ENCODE peak calls at places on chromosome 15, in six cellular contexts. One of them, this sample, is unnamed.

GRCh38 chr15:99578809-99579208 is 13.0 kb downstream of the MEF2A start:
- DNase-seq in adrenal gland: no peak
- DNase-seq in tibial artery: no peak
- DNase-seq in OCI-LY7: no peak
- DNase-seq in lower lobe of right lung: no peak
- DNase-seq in psoas muscle: no peak
- DNase-seq in this sample: no peak

GRCh38 chr15:47364671-47365141 is 352.6 kb upstream of the SEMA6D start:
- DNase-seq in lower lobe of right lung: no peak
- DNase-seq in adrenal gland: no peak
- DNase-seq in psoas muscle: no peak
- DNase-seq in tibial artery: no peak
- DNase-seq in OCI-LY7: no peak
- DNase-seq in this sample: no peak

GRCh38 chr15:54841906-54842305 is 354.8 kb downstream of the RSL24D1 start:
- DNase-seq in OCI-LY7: no peak
- DNase-seq in adrenal gland: no peak
- DNase-seq in lower lobe of right lung: no peak
- DNase-seq in psoas muscle: no peak
- DNase-seq in tibial artery: no peak
- DNase-seq in this sample: no peak

GRCh38 chr15:35471024-35471423 is 74.9 kb downstream of the DPH6 start:
- DNase-seq in adrenal gland: no peak
- DNase-seq in tibial artery: no peak
- DNase-seq in psoas muscle: no peak
- DNase-seq in lower lobe of right lung: no peak
- DNase-seq in OCI-LY7: no peak
- DNase-seq in this sample: no peak

GRCh38 chr15:32683231-32683630 is 34.6 kb upstream of the GREM1 start:
- DNase-seq in psoas muscle: no peak
- DNase-seq in OCI-LY7: no peak
- DNase-seq in adrenal gland: no peak
- DNase-seq in lower lobe of right lung: no peak
- DNase-seq in tibial artery: no peak
- DNase-seq in this sample: no peak

GRCh38 chr15:95277266-95277665 is 1045.9 kb downstream of the MCTP2 start:
- DNase-seq in lower lobe of right lung: no peak
- DNase-seq in psoas muscle: no peak
- DNase-seq in tibial artery: no peak
- DNase-seq in adrenal gland: no peak
- DNase-seq in OCI-LY7: no peak
- DNase-seq in this sample: no peak

GRCh38 chr15:94119215-94119815 is 112.0 kb upstream of the MCTP2 start:
- DNase-seq in psoas muscle: peak; percentile 69
- DNase-seq in lower lobe of right lung: no peak
- DNase-seq in tibial artery: no peak
- DNase-seq in adrenal gland: no peak
- DNase-seq in OCI-LY7: no peak
- DNase-seq in this sample: peak; percentile 62

GRCh38 chr15:100125627-100126231 is 216.0 kb downstream of the ADAMTS17 start:
- DNase-seq in psoas muscle: peak; percentile 82
- DNase-seq in adrenal gland: peak; percentile 31
- DNase-seq in tibial artery: peak; percentile 89
- DNase-seq in OCI-LY7: no peak
- DNase-seq in lower lobe of right lung: no peak
- DNase-seq in this sample: peak; percentile 53

GRCh38 chr15:95440712-95441111 is 889.8 kb upstream of the NR2F2 start:
- DNase-seq in tibial artery: no peak
- DNase-seq in lower lobe of right lung: no peak
- DNase-seq in adrenal gland: peak; percentile 52
- DNase-seq in OCI-LY7: no peak
- DNase-seq in psoas muscle: no peak
- DNase-seq in this sample: no peak

GRCh38 chr15:52103217-52104207 is 9.1 kb downstream of the BCL2L10 start:
- DNase-seq in adrenal gland: peak; percentile 91
- DNase-seq in lower lobe of right lung: no peak
- DNase-seq in tibial artery: peak; percentile 89
- DNase-seq in OCI-LY7: peak; percentile 31
- DNase-seq in psoas muscle: no peak
- DNase-seq in this sample: no peak

GRCh38 chr15:36977620-36978610 is 122.4 kb downstream of the MEIS2 start:
- DNase-seq in tibial artery: no peak
- DNase-seq in psoas muscle: no peak
- DNase-seq in lower lobe of right lung: no peak
- DNase-seq in OCI-LY7: no peak
- DNase-seq in adrenal gland: no peak
- DNase-seq in this sample: no peak

GRCh38 chr15:45486317-45486716 is 36.2 kb downstream of the SLC30A4 start:
- DNase-seq in tibial artery: no peak
- DNase-seq in OCI-LY7: no peak
- DNase-seq in lower lobe of right lung: no peak
- DNase-seq in adrenal gland: no peak
- DNase-seq in psoas muscle: no peak
- DNase-seq in this sample: no peak

GRCh38 chr15:80440024-80440423 is 35.8 kb downstream of the ARNT2 start:
- DNase-seq in tibial artery: no peak
- DNase-seq in psoas muscle: no peak
- DNase-seq in OCI-LY7: no peak
- DNase-seq in adrenal gland: no peak
- DNase-seq in lower lobe of right lung: no peak
- DNase-seq in this sample: no peak

GRCh38 chr15:72313448-72313840 is 6.5 kb downstream of the CELF6 start:
- DNase-seq in adrenal gland: no peak
- DNase-seq in OCI-LY7: no peak
- DNase-seq in lower lobe of right lung: no peak
- DNase-seq in tibial artery: no peak
- DNase-seq in psoas muscle: no peak
- DNase-seq in this sample: no peak

GRCh38 chr15:83379574-83379973 is 67.6 kb upstream of the SH3GL3 start:
- DNase-seq in OCI-LY7: no peak
- DNase-seq in tibial artery: no peak
- DNase-seq in psoas muscle: no peak
- DNase-seq in adrenal gland: no peak
- DNase-seq in lower lobe of right lung: no peak
- DNase-seq in this sample: no peak

GRCh38 chr15:85570331-85570730 is 189.9 kb downstream of the AKAP13 start:
- DNase-seq in OCI-LY7: no peak
- DNase-seq in lower lobe of right lung: no peak
- DNase-seq in adrenal gland: no peak
- DNase-seq in tibial artery: no peak
- DNase-seq in psoas muscle: no peak
- DNase-seq in this sample: no peak

GRCh38 chr15:100703032-100703578 is 100.7 kb downstream of the ASB7 start:
- DNase-seq in adrenal gland: no peak
- DNase-seq in lower lobe of right lung: no peak
- DNase-seq in psoas muscle: no peak
- DNase-seq in OCI-LY7: peak; percentile 10
- DNase-seq in tibial artery: no peak
- DNase-seq in this sample: no peak

GRCh38 chr15:50184863-50185504 is 3.0 kb downstream of the SLC27A2 start:
- DNase-seq in tibial artery: no peak
- DNase-seq in adrenal gland: no peak
- DNase-seq in psoas muscle: no peak
- DNase-seq in OCI-LY7: no peak
- DNase-seq in lower lobe of right lung: no peak
- DNase-seq in this sample: no peak

GRCh38 chr15:50187525-50187924 is 5.5 kb downstream of the SLC27A2 start:
- DNase-seq in OCI-LY7: no peak
- DNase-seq in lower lobe of right lung: no peak
- DNase-seq in adrenal gland: no peak
- DNase-seq in tibial artery: no peak
- DNase-seq in psoas muscle: no peak
- DNase-seq in this sample: no peak

GRCh38 chr15:50187997-50188396 is 6.0 kb downstream of the SLC27A2 start:
- DNase-seq in adrenal gland: no peak
- DNase-seq in lower lobe of right lung: no peak
- DNase-seq in psoas muscle: no peak
- DNase-seq in tibial artery: no peak
- DNase-seq in OCI-LY7: no peak
- DNase-seq in this sample: no peak

GRCh38 chr15:50186090-50186489 is 4.1 kb downstream of the SLC27A2 start:
- DNase-seq in OCI-LY7: no peak
- DNase-seq in adrenal gland: no peak
- DNase-seq in lower lobe of right lung: no peak
- DNase-seq in tibial artery: no peak
- DNase-seq in psoas muscle: no peak
- DNase-seq in this sample: no peak

GRCh38 chr15:50186752-50187151 is 4.8 kb downstream of the SLC27A2 start:
- DNase-seq in adrenal gland: no peak
- DNase-seq in tibial artery: no peak
- DNase-seq in lower lobe of right lung: no peak
- DNase-seq in psoas muscle: no peak
- DNase-seq in OCI-LY7: no peak
- DNase-seq in this sample: no peak
- TF ChIP-seq CTCF in adrenal gland: no peak
- TF ChIP-seq CTCF in tibial artery: no peak
- TF ChIP-seq CTCF in lower lobe of right lung: no peak
- TF ChIP-seq CTCF in psoas muscle: no peak
- TF ChIP-seq CTCF in OCI-LY7: peak; percentile 12
- TF ChIP-seq CTCF in this sample: no peak

DNA sequence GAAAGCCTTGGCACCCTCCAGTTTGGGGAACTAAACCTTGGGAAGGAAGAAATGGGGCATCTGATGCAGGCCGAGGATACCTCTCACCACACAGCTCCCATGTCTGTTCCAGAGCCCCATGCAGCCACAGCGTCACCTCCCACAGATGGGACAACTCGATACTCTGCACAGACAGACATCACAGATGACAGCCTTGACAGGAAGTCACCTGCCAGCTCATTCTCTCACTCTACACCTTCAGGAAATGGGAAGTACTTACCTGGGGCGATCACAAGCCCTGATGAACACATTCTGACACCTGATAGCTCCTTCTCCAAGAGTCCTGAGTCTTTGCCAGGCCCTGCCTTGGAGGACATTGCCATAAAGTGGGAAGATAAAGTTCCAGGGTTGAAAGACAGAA is 7.7 kb downstream of the MAP1A start:
- DNase-seq in OCI-LY7: no peak
- DNase-seq in tibial artery: no peak
- DNase-seq in adrenal gland: no peak
- DNase-seq in psoas muscle: no peak
- DNase-seq in lower lobe of right lung: no peak
- DNase-seq in this sample: no peak
- H3K27ac ChIP-seq in OCI-LY7: no peak overlapping the region
- H3K27ac ChIP-seq in tibial artery: no peak overlapping the region
- H3K27ac ChIP-seq in adrenal gland: no peak overlapping the region
- H3K27ac ChIP-seq in psoas muscle: no peak overlapping the region
- H3K27ac ChIP-seq in lower lobe of right lung: no peak overlapping the region
- H3K27ac ChIP-seq in this sample: no peak overlapping the region

GRCh38 chr15:38557855-38558713 is 6.5 kb downstream of the RASGRP1 start:
- DNase-seq in lower lobe of right lung: no peak
- DNase-seq in adrenal gland: no peak
- DNase-seq in psoas muscle: no peak
- DNase-seq in OCI-LY7: no peak
- DNase-seq in tibial artery: no peak
- DNase-seq in this sample: no peak
- H3K4me1 ChIP-seq in lower lobe of right lung: peaks cover 12% of the 10 kb centered on the region
- H3K4me1 ChIP-seq in adrenal gland: peaks cover 8% of the 10 kb centered on the region
- H3K4me1 ChIP-seq in psoas muscle: no peaks in the 10 kb centered on the region
- H3K4me1 ChIP-seq in OCI-LY7: peaks cover 13% of the 10 kb centered on the region
- H3K4me1 ChIP-seq in tibial artery: no peaks in the 10 kb centered on the region
- H3K4me1 ChIP-seq in this sample: no peaks in the 10 kb centered on the region

GRCh38 chr15:71088683-71089082 is 26.6 kb upstream of the THSD4 start:
- DNase-seq in psoas muscle: no peak
- DNase-seq in lower lobe of right lung: no peak
- DNase-seq in OCI-LY7: no peak
- DNase-seq in tibial artery: no peak
- DNase-seq in adrenal gland: no peak
- DNase-seq in this sample: no peak
- TF ChIP-seq CTCF in psoas muscle: no peak
- TF ChIP-seq CTCF in lower lobe of right lung: no peak
- TF ChIP-seq CTCF in OCI-LY7: no peak
- TF ChIP-seq CTCF in tibial artery: no peak
- TF ChIP-seq CTCF in adrenal gland: no peak
- TF ChIP-seq CTCF in this sample: no peak

DNA sequence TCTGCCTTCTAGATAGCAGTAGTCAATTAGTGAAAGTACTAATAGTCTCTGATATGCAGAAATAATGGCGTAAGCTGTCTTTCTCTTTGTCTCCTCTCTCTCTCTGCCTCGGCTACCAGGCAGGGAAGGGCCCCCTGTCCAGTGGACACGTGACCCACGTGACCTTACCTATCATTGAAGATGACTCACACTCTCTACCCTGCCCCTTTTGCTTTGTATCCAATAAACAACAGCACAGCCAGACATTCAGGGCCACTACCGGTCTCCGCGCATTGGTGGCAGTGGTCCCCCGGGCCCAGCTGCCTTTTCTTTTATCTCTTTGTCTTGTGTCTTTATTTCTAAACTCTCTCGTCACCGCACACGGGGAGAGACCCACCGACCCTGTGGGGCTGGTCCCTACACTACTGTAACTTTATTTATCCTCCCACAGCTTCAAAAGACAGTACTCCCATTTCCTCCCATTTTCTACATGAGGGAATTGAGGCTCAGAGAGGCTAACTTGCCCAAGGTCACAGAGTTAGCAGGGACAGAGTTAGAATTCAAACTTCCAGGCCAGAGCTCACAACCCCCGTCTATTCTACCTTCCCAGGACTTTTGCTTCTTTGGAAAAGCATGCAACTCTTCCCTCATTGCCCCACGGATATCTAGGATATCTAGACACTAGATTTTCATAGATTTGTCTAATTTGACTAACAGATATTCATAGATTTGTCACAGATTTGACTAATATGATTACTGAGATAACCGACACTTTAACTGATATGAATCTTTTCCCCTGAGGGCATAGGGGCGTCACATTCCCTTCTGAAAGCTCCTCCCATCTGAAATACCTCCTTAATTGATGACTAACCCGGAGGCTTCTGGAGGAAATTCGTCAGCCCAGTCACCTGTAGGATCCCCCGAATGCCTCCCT is 2.4 kb downstream of the PLA2G4D start:
- DNase-seq in psoas muscle: no peak
- DNase-seq in OCI-LY7: no peak
- DNase-seq in tibial artery: no peak
- DNase-seq in lower lobe of right lung: no peak
- DNase-seq in adrenal gland: no peak
- DNase-seq in this sample: no peak
- H3K27ac ChIP-seq in psoas muscle: no peak overlapping the region
- H3K27ac ChIP-seq in OCI-LY7: no peak overlapping the region
- H3K27ac ChIP-seq in tibial artery: no peak overlapping the region
- H3K27ac ChIP-seq in lower lobe of right lung: no peak overlapping the region
- H3K27ac ChIP-seq in adrenal gland: no peak overlapping the region
- H3K27ac ChIP-seq in this sample: no peak overlapping the region

GRCh38 chr15:66746231-66746605 is 44.2 kb downstream of the SMAD6 start:
- DNase-seq in OCI-LY7: no peak
- DNase-seq in lower lobe of right lung: no peak
- DNase-seq in tibial artery: no peak
- DNase-seq in adrenal gland: no peak
- DNase-seq in psoas muscle: no peak
- DNase-seq in this sample: no peak

GRCh38 chr15:66747866-66748265 is 45.8 kb downstream of the SMAD6 start:
- DNase-seq in adrenal gland: no peak
- DNase-seq in lower lobe of right lung: no peak
- DNase-seq in psoas muscle: no peak
- DNase-seq in OCI-LY7: no peak
- DNase-seq in tibial artery: no peak
- DNase-seq in this sample: no peak

GRCh38 chr15:66749841-66750575 is 48.0 kb downstream of the SMAD6 start:
- DNase-seq in adrenal gland: no peak
- DNase-seq in psoas muscle: no peak
- DNase-seq in tibial artery: no peak
- DNase-seq in lower lobe of right lung: no peak
- DNase-seq in OCI-LY7: no peak
- DNase-seq in this sample: no peak

GRCh38 chr15:66747223-66747622 is 45.2 kb downstream of the SMAD6 start:
- DNase-seq in psoas muscle: no peak
- DNase-seq in OCI-LY7: no peak
- DNase-seq in adrenal gland: no peak
- DNase-seq in tibial artery: no peak
- DNase-seq in lower lobe of right lung: no peak
- DNase-seq in this sample: no peak

GRCh38 chr15:66748320-66748779 is 46.3 kb downstream of the SMAD6 start:
- DNase-seq in tibial artery: no peak
- DNase-seq in psoas muscle: no peak
- DNase-seq in lower lobe of right lung: no peak
- DNase-seq in adrenal gland: no peak
- DNase-seq in OCI-LY7: no peak
- DNase-seq in this sample: no peak
- H3K4me1 ChIP-seq in tibial artery: peaks cover 92% of the 10 kb centered on the region
- H3K4me1 ChIP-seq in psoas muscle: peaks cover 9% of the 10 kb centered on the region
- H3K4me1 ChIP-seq in lower lobe of right lung: peaks cover 90% of the 10 kb centered on the region
- H3K4me1 ChIP-seq in adrenal gland: peaks cover 12% of the 10 kb centered on the region
- H3K4me1 ChIP-seq in OCI-LY7: peaks cover 21% of the 10 kb centered on the region
- H3K4me1 ChIP-seq in this sample: peaks cover 100% of the 10 kb centered on the region

This sample was measured in left ventricle myocardium inferior.